ENCODE peak calls at places on chromosome 2, in ten cellular contexts. W is left ventricle myocardium inferior, P is Panc1, X is adrenal gland, S is testis, V is tibial nerve, C is Peyer's patch, O is IMR-90, E is cardiac fibroblast, F is K562. K is an unnamed sample.
A peak's percentile ranks its signal among the peaks of the same experiment; 100 is the strongest.

GRCh38 chr2:174473796-174474195 is 13.0 kb downstream of the GPR155 start:
- DNase-seq in F (no peak), P (no peak), W (no peak), X (no peak), E (no peak), V (no peak), S (no peak), C (no peak), O (no peak), K (no peak)

GRCh38 chr2:58614259-58614658 is 373.1 kb upstream of the FANCL start:
- DNase-seq in V (no peak), E (no peak), W (no peak), P (peak; percentile 20), S (no peak), F (no peak), O (no peak), C (no peak), X (no peak), K (peak; percentile 81)

GRCh38 chr2:39513641-39514094 is 76.6 kb upstream of the MAP4K3 start:
- DNase-seq in C (peak; percentile 27), P (no peak), W (peak; percentile 24), O (peak; percentile 97), F (peak; percentile 74), S (peak; percentile 69), X (peak; percentile 86), E (peak; percentile 96), V (peak; percentile 67), K (no peak)

GRCh38 chr2:174836345-174836999 is 72.2 kb upstream of the CHRNA1 start:
- DNase-seq in O (peak; percentile 97), P (no peak), F (no peak), W (no peak), E (peak; percentile 92), S (no peak), X (peak; percentile 44), V (no peak), C (no peak), K (no peak)

GRCh38 chr2:14427982-14428567 is 204.4 kb upstream of the LRATD1 start:
- DNase-seq in E (no peak), F (no peak), W (no peak), O (peak; percentile 53), P (no peak), V (peak; percentile 41), X (no peak), S (peak; percentile 41), C (no peak), K (no peak)

GRCh38 chr2:175111200-175111657 is 56.8 kb downstream of the ATF2 start:
- DNase-seq in F (peak; percentile 37), S (no peak), O (peak; percentile 49), W (no peak), V (no peak), E (peak; percentile 71), P (peak; percentile 22), X (no peak), C (no peak), K (peak; percentile 13)

GRCh38 chr2:144162652-144163051 is 357.3 kb downstream of the ZEB2 start:
- DNase-seq in F (no peak), E (peak; percentile 5), W (no peak), V (no peak), O (no peak), S (peak; percentile 40), P (no peak), X (no peak), C (peak; percentile 46), K (no peak)

GRCh38 chr2:101234169-101234938 is 18.3 kb upstream of the CNOT11 start:
- DNase-seq in S (no peak), E (no peak), O (no peak), C (no peak), X (no peak), V (no peak), P (no peak), F (no peak), W (no peak), K (no peak)

GRCh38 chr2:128291844-128292598 is 26.6 kb downstream of the HS6ST1 start:
- DNase-seq in E (no peak), F (no peak), W (no peak), X (no peak), C (no peak), P (no peak), S (no peak), V (no peak), O (no peak), K (no peak)

GRCh38 chr2:206084870-206085741 is 868 bp downstream of the INO80D start:
- DNase-seq in V (peak; percentile 11), O (no peak), P (no peak), C (peak; percentile 26), X (peak; percentile 27), F (peak; percentile 43), S (peak; percentile 45), W (peak; percentile 34), E (peak; percentile 28), K (no peak)

GRCh38 chr2:109336296-109336695 is 207.3 kb downstream of the SH3RF3 start:
- DNase-seq in V (no peak), E (no peak), X (no peak), P (no peak), O (no peak), F (no peak), C (no peak), W (no peak), S (no peak), K (no peak)

GRCh38 chr2:217952409-217952808 is 50.4 kb downstream of the TNS1 start:
- DNase-seq in E (no peak), V (no peak), P (no peak), S (no peak), F (no peak), X (no peak), C (no peak), W (no peak), O (no peak), K (no peak)

GRCh38 chr2:72826156-72826477 is 284 bp upstream of the EXOC6B start:
- DNase-seq in V (no peak), S (no peak), X (no peak), O (no peak), E (no peak), P (no peak), W (no peak), C (no peak), F (no peak), K (no peak)
- H3K4me3 ChIP-seq in V (peak overlapping the region; percentile 72), S (peak overlapping the region; percentile 81), X (no peak overlapping the region), O (no peak overlapping the region), E (peak overlapping the region; percentile 83), P (peak overlapping the region; percentile 85), W (peak overlapping the region; percentile 91), C (peak overlapping the region; percentile 83), F (peak overlapping the region; percentile 83), K (peak overlapping the region; percentile 71)

DNA sequence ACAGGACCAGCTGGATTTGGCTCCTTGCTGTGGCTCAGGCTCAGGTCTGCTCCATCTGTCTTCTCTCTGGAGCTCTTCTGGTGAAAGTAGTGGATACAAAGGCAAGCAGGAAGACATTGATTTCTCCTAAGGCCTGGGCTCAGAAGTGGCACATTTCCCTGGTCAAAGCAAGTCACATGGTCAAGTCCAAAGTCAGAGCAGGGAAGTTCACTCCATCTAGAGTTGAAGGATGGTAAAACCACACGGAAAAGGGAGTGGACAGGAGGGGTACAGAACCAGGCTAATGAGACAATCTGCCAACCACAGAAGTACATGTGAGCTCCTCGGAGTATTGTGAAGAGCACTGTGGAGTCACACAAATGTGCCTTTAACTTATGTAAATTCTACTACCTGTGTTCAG is 66.1 kb downstream of the MARCO start:
- DNase-seq in E (no peak), C (no peak), O (no peak), W (no peak), P (no peak), V (no peak), F (peak; percentile 17), X (no peak), S (no peak), K (no peak)
- TF ChIP-seq CTCF in E (no peak), C (no peak), O (no peak), W (no peak), P (peak; percentile 27), V (no peak), F (peak; percentile 13), X (no peak), S (no peak), K (no peak)

GRCh38 chr2:238045575-238045974 is 15.2 kb upstream of the SCLY start:
- DNase-seq in F (no peak), O (no peak), S (no peak), C (no peak), P (no peak), V (no peak), W (no peak), E (no peak), X (no peak), K (no peak)

GRCh38 chr2:238046871-238047270 is 13.9 kb upstream of the SCLY start:
- DNase-seq in X (no peak), V (no peak), F (no peak), E (no peak), W (no peak), P (no peak), C (no peak), S (no peak), O (no peak), K (no peak)

GRCh38 chr2:238042849-238043584 is 17.8 kb upstream of the SCLY start:
- DNase-seq in P (no peak), W (peak; percentile 20), F (no peak), O (peak; percentile 31), E (peak; percentile 22), X (no peak), V (no peak), C (no peak), S (no peak), K (no peak)

GRCh38 chr2:238040918-238041317 is 19.9 kb upstream of the SCLY start:
- DNase-seq in C (no peak), V (no peak), X (no peak), S (no peak), P (no peak), O (no peak), E (no peak), F (no peak), W (no peak), K (no peak)

DNA sequence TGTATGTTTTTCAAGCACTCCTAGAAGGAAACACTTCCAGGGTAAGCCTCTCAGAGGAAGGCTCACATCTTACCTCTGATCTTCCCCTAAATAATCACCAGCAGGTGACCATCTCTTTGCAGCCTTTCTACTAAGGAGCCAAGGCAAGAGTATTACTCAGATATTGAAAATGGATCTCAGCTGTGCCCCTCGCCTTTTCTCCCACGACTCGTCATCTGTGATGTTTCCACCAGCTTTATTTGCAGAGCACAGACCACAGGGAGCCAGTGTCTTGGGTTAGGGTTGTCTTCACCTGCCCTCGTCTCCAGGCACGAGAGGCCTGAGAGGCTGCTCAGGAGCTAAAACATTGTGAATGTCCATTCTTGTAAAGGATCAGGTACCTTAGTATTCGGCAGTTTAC is 16.9 kb upstream of the SCLY start:
- DNase-seq in O (no peak), P (no peak), F (no peak), V (no peak), E (no peak), C (no peak), X (no peak), S (no peak), W (no peak), K (no peak)
- H3K4me3 ChIP-seq in O (no peak overlapping the region), P (no peak overlapping the region), F (no peak overlapping the region), V (no peak overlapping the region), E (no peak overlapping the region), C (no peak overlapping the region), X (no peak overlapping the region), S (no peak overlapping the region), W (no peak overlapping the region), K (no peak overlapping the region)

DNA sequence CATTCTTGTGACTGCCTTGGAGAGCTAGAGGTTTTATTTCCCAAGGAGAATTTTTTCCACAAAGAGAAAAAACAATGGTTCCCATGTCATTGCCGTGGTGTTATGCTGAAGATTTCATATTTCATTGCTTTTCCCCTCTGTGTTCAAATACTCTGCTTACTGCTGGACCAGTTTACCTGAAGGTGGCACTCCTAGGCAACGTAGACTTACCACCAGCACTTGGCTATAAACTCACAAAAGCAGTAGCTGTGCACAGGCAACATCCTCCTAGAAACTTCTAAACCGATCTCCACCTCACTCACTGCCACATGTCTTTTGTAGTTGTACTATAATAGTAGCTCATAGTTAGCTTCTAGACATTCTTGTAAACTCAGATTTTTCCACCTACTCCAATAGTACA is 1319.7 kb upstream of the CRIM1 start:
- DNase-seq in P (peak; percentile 20), V (no peak), X (no peak), E (no peak), S (no peak), W (no peak), F (no peak), C (no peak), O (no peak), K (peak; percentile 3)
- TF ChIP-seq CTCF in P (peak; percentile 23), V (no peak), X (no peak), E (no peak), S (no peak), W (no peak), F (no peak), C (no peak), O (no peak), K (peak; percentile 69)